ENCODE peak calls at places on chromosomes 12 and 14, in ten cellular contexts. T, P, Q, E, D, I, J, N, C and Y are unnamed samples.

GRCh38 chr14:24430143-24430681 is 458 bp downstream of the KHNYN start:
- DNase-seq in T (peak), P (peak), E (no peak), N (peak), Q (no peak), C (peak), I (peak), D (no peak), J (peak), Y (peak)

GRCh38 chr12:23428758-23429157 is 520.7 kb downstream of the SOX5 start:
- DNase-seq in T (no peak), I (no peak), D (no peak), J (no peak), C (no peak), N (no peak), Q (no peak), E (no peak), P (no peak), Y (no peak)

GRCh38 chr14:78341827-78342389 is 171.7 kb downstream of the NRXN3 start:
- DNase-seq in Q (no peak), J (no peak), P (no peak), T (no peak), E (no peak), I (no peak), C (no peak), N (no peak), D (no peak), Y (no peak)

GRCh38 chr12:53758081-53758769 is 6.4 kb upstream of the CISTR start:
- DNase-seq in E (no peak), Q (no peak), J (no peak), C (no peak), N (no peak), D (no peak), T (peak), I (no peak), P (no peak), Y (no peak)

GRCh38 chr14:66514206-66514605 is 6.3 kb downstream of the GPHN start:
- DNase-seq in I (no peak), Q (peak), D (no peak), C (no peak), T (peak), P (no peak), E (no peak), J (no peak), N (peak), Y (no peak)

GRCh38 chr14:85853996-85854526 is 324.1 kb downstream of the FLRT2 start:
- DNase-seq in J (no peak), Q (no peak), C (no peak), P (no peak), E (no peak), D (no peak), T (no peak), I (peak), N (peak), Y (no peak)

GRCh38 chr12:9235519-9235918 is 27.3 kb upstream of the PZP start:
- DNase-seq in T (no peak), D (no peak), Q (no peak), E (no peak), C (no peak), J (no peak), I (no peak), N (no peak), P (no peak), Y (no peak)

GRCh38 chr12:105204916-105205315 is 31.1 kb downstream of the APPL2 start:
- DNase-seq in P (peak), I (peak), E (no peak), T (no peak), J (no peak), C (no peak), Q (no peak), N (peak), D (no peak), Y (no peak)

GRCh38 chr12:47023311-47023710 is 56.1 kb upstream of the PCED1B start:
- DNase-seq in C (no peak), T (no peak), P (no peak), E (no peak), D (no peak), N (no peak), J (no peak), I (no peak), Q (no peak), Y (no peak)

GRCh38 chr12:42125372-42125767 is 19.3 kb downstream of the GXYLT1 start:
- DNase-seq in T (peak), N (no peak), P (no peak), D (no peak), Q (peak), E (no peak), I (no peak), J (no peak), C (no peak), Y (no peak)

GRCh38 chr12:32820376-32820931 is 64.8 kb upstream of the YARS2 start:
- DNase-seq in I (no peak), D (no peak), J (no peak), C (no peak), Q (no peak), E (no peak), P (no peak), T (no peak), N (no peak), Y (no peak)

GRCh38 chr14:93064411-93065271 is 51.1 kb downstream of the ITPK1 start:
- DNase-seq in D (no peak), Q (no peak), J (no peak), P (no peak), E (no peak), I (peak), C (no peak), N (peak), T (peak), Y (no peak)

GRCh38 chr12:94282675-94283074 is 134.3 kb downstream of the PLXNC1 start:
- DNase-seq in C (no peak), N (no peak), J (no peak), P (no peak), T (no peak), Q (no peak), D (peak), I (no peak), E (peak), Y (peak)

GRCh38 chr12:120514002-120514401 is 15.0 kb downstream of the COQ5 start:
- DNase-seq in N (no peak), P (no peak), C (no peak), E (no peak), I (no peak), J (no peak), T (no peak), D (no peak), Q (no peak), Y (no peak)

GRCh38 chr12:28191018-28191595 is 851 bp downstream of the CCDC91 start:
- DNase-seq in I (peak), D (peak), C (no peak), E (no peak), N (no peak), T (peak), J (no peak), Q (peak), P (peak), Y (peak)

GRCh38 chr12:91984571-91984970 is 161.1 kb downstream of the BTG1 start:
- DNase-seq in T (no peak), J (no peak), E (no peak), P (no peak), I (no peak), C (no peak), D (no peak), N (peak), Q (no peak), Y (no peak)

GRCh38 chr12:75161495-75161894 is 48.1 kb downstream of the KCNC2 start:
- DNase-seq in P (no peak), I (no peak), J (no peak), T (no peak), D (no peak), C (no peak), Q (no peak), E (no peak), N (no peak), Y (no peak)

GRCh38 chr12:95615735-95616134 is 64.5 kb upstream of the USP44 start:
- DNase-seq in C (no peak), T (no peak), P (no peak), E (no peak), J (no peak), D (no peak), I (no peak), N (no peak), Q (no peak), Y (no peak)

GRCh38 chr12:76878045-76878898 is 547 bp downstream of the CSRP2 start:
- DNase-seq in J (peak), E (no peak), D (no peak), C (no peak), T (peak), Q (peak), P (peak), I (peak), N (no peak), Y (peak)